ENCODE peak calls at places on chromosomes 7 and 10, in six cellular contexts. One of them, this sample, is unnamed.

GRCh38 chr10:124145109-124145860 is 51.9 kb upstream of the CHST15 start:
- DNase-seq in sciatic nerve: no peak
- DNase-seq in HT1080: no peak
- DNase-seq in NCI-H460: peak
- DNase-seq in left ventricle myocardium inferior: peak
- DNase-seq in midbrain: peak
- DNase-seq in this sample: peak

GRCh38 chr7:135726389-135726788 is 1.6 kb downstream of the SLC13A4 start:
- DNase-seq in NCI-H460: no peak
- DNase-seq in sciatic nerve: no peak
- DNase-seq in midbrain: no peak
- DNase-seq in left ventricle myocardium inferior: no peak
- DNase-seq in HT1080: no peak
- DNase-seq in this sample: no peak

GRCh38 chr7:30225863-30226361 is 58.5 kb upstream of the ZNRF2 start:
- DNase-seq in sciatic nerve: peak
- DNase-seq in left ventricle myocardium inferior: peak
- DNase-seq in midbrain: peak
- DNase-seq in NCI-H460: no peak
- DNase-seq in HT1080: peak
- DNase-seq in this sample: peak

GRCh38 chr10:58969578-58969977 is 206.9 kb upstream of the PHYHIPL start:
- DNase-seq in NCI-H460: no peak
- DNase-seq in HT1080: peak
- DNase-seq in midbrain: no peak
- DNase-seq in left ventricle myocardium inferior: no peak
- DNase-seq in sciatic nerve: no peak
- DNase-seq in this sample: no peak

GRCh38 chr10:132920101-132920925 is 22.1 kb downstream of the CFAP46 start:
- DNase-seq in midbrain: no peak
- DNase-seq in NCI-H460: no peak
- DNase-seq in sciatic nerve: no peak
- DNase-seq in HT1080: no peak
- DNase-seq in left ventricle myocardium inferior: no peak
- DNase-seq in this sample: no peak

GRCh38 chr7:109003742-109004141 is 434.1 kb downstream of the DNAJB9 start:
- DNase-seq in HT1080: peak
- DNase-seq in midbrain: no peak
- DNase-seq in NCI-H460: no peak
- DNase-seq in left ventricle myocardium inferior: no peak
- DNase-seq in sciatic nerve: no peak
- DNase-seq in this sample: no peak

GRCh38 chr7:907158-907980 is 31.0 kb downstream of the GET4 start:
- DNase-seq in midbrain: no peak
- DNase-seq in left ventricle myocardium inferior: no peak
- DNase-seq in HT1080: no peak
- DNase-seq in sciatic nerve: no peak
- DNase-seq in NCI-H460: no peak
- DNase-seq in this sample: no peak

GRCh38 chr7:135745702-135746312 is 2.8 kb downstream of the FAM180A start:
- DNase-seq in HT1080: peak
- DNase-seq in NCI-H460: peak
- DNase-seq in sciatic nerve: peak
- DNase-seq in left ventricle myocardium inferior: peak
- DNase-seq in midbrain: no peak
- DNase-seq in this sample: peak